ENCODE peak calls at places on chromosomes 7 and 10, in eight cellular contexts. Q, D, S, C, F, J, M and W are unnamed samples.

GRCh38 chr7:142557971-142558582 is 191.2 kb upstream of the PRSS1 start:
- DNase-seq in Q (peak; percentile 47), D (peak; percentile 51), S (peak; percentile 82), C (no peak), F (no peak), J (no peak), M (peak; percentile 3), W (peak; percentile 1)

GRCh38 chr7:132410385-132410784 is 165.9 kb downstream of the PLXNA4 start:
- DNase-seq in Q (no peak), D (no peak), S (no peak), C (peak; percentile 39), F (no peak), J (no peak), M (no peak), W (no peak)

GRCh38 chr10:113496124-113496523 is 56.7 kb upstream of the HABP2 start:
- DNase-seq in Q (no peak), D (no peak), S (no peak), C (peak; percentile 43), F (no peak), J (no peak), M (no peak), W (no peak)

GRCh38 chr7:42677751-42678231 is 234.1 kb downstream of the C7orf25 start:
- DNase-seq in Q (no peak), D (no peak), S (no peak), C (peak; percentile 92), F (no peak), J (no peak), M (no peak), W (no peak)

GRCh38 chr10:122062831-122063674 is 74.1 kb downstream of the TACC2 start:
- DNase-seq in Q (peak; percentile 22), D (peak; percentile 36), S (no peak), C (peak; percentile 91), F (peak; percentile 45), J (no peak), M (no peak), W (peak; percentile 79)

GRCh38 chr10:63416376-63416775 is 49.4 kb downstream of the JMJD1C start:
- DNase-seq in Q (no peak), D (no peak), S (no peak), C (no peak), F (no peak), J (no peak), M (no peak), W (peak; percentile 7)

GRCh38 chr10:116038259-116038658 is 234.7 kb downstream of the GFRA1 start:
- DNase-seq in Q (no peak), D (no peak), S (no peak), C (peak; percentile 51), F (no peak), J (no peak), M (no peak), W (no peak)

GRCh38 chr7:139682136-139683013 is 95.4 kb downstream of the HIPK2 start:
- DNase-seq in Q (no peak), D (no peak), S (no peak), C (no peak), F (no peak), J (no peak), M (no peak), W (no peak)

GRCh38 chr7:44148961-44149550 is 7.9 kb upstream of the MYL7 start:
- DNase-seq in Q (no peak), D (peak; percentile 20), S (no peak), C (peak; percentile 3), F (no peak), J (no peak), M (no peak), W (no peak)

GRCh38 chr7:7620644-7621210 is 19.8 kb upstream of the UMAD1 start:
- DNase-seq in Q (no peak), D (peak; percentile 50), S (no peak), C (no peak), F (no peak), J (no peak), M (no peak), W (no peak)

GRCh38 chr7:74289660-74290589 is 718 bp downstream of the CLIP2 start:
- DNase-seq in Q (no peak), D (peak; percentile 76), S (no peak), C (peak; percentile 56), F (no peak), J (no peak), M (peak; percentile 4), W (peak; percentile 20)

GRCh38 chr7:20249924-20250323 is 32.7 kb upstream of the MACC1 start:
- DNase-seq in Q (no peak), D (no peak), S (no peak), C (no peak), F (no peak), J (no peak), M (no peak), W (no peak)

GRCh38 chr10:110399163-110400094 is 94.7 kb upstream of the SMNDC1 start:
- DNase-seq in Q (no peak), D (no peak), S (no peak), C (peak; percentile 64), F (peak; percentile 92), J (no peak), M (no peak), W (no peak)

GRCh38 chr10:88028654-88029053 is 165.2 kb downstream of the PTEN start:
- DNase-seq in Q (no peak), D (peak; percentile 21), S (no peak), C (no peak), F (no peak), J (no peak), M (no peak), W (peak; percentile 35)

GRCh38 chr10:73537709-73538108 is 41.9 kb upstream of the PPP3CB start:
- DNase-seq in Q (no peak), D (no peak), S (no peak), C (no peak), F (no peak), J (no peak), M (no peak), W (no peak)

GRCh38 chr10:80194373-80195045 is 10.8 kb downstream of the ANXA11 start:
- DNase-seq in Q (no peak), D (no peak), S (no peak), C (no peak), F (no peak), J (no peak), M (no peak), W (no peak)

GRCh38 chr7:100655908-100656674 is at the start of gene ACTL6B:
- DNase-seq in Q (peak; percentile 74), D (peak; percentile 100), S (peak; percentile 99), C (no peak), F (no peak), J (no peak), M (peak; percentile 78), W (peak; percentile 83)

GRCh38 chr10:5614081-5614721 is 52.2 kb downstream of the ASB13 start:
- DNase-seq in Q (no peak), D (no peak), S (no peak), C (no peak), F (no peak), J (no peak), M (no peak), W (no peak)

GRCh38 chr10:105197960-105198359 is 556.9 kb downstream of the SORCS3 start:
- DNase-seq in Q (no peak), D (no peak), S (no peak), C (no peak), F (no peak), J (no peak), M (no peak), W (no peak)

GRCh38 chr10:110209399-110209925 is 2.1 kb downstream of the MXI1 start:
- DNase-seq in Q (peak; percentile 70), D (no peak), S (peak; percentile 59), C (peak; percentile 73), F (peak; percentile 24), J (no peak), M (peak; percentile 15), W (peak; percentile 63)

GRCh38 chr10:78588194-78588811 is 480.5 kb upstream of the ZMIZ1 start:
- DNase-seq in Q (no peak), D (peak; percentile 65), S (no peak), C (peak; percentile 79), F (peak; percentile 80), J (no peak), M (no peak), W (no peak)